ENCODE peak calls at places on chromosomes 12 and 14, in five cellular contexts. Y is esophagus squamous epithelium; S is cardiac muscle cell; I is CD8-positive, alpha-beta memory T cell; B is uterus. A is an unnamed sample.
A peak's percentile ranks its signal among the peaks of the same experiment; 100 is the strongest.

GRCh38 chr12:87820524-87821194 is 208.5 kb downstream of the C12orf50 start:
- DNase-seq in Y (no peak), S (no peak), I (no peak), B (no peak), A (no peak)

GRCh38 chr14:20823859-20824258 is 21.2 kb upstream of the RNASE1 start:
- DNase-seq in Y (no peak), S (no peak), I (no peak), B (no peak), A (no peak)

GRCh38 chr12:93154753-93155475 is 222.8 kb upstream of the NUDT4 start:
- DNase-seq in Y (no peak), S (no peak), I (no peak), B (no peak), A (no peak)

GRCh38 chr14:80047761-80048160 is 163.5 kb downstream of the DIO2 start:
- DNase-seq in Y (no peak), S (peak; percentile 4), I (no peak), B (no peak), A (no peak)

GRCh38 chr14:54617467-54617866 is 50.5 kb downstream of the SAMD4A start:
- DNase-seq in Y (no peak), S (no peak), I (no peak), B (no peak), A (no peak)

GRCh38 chr12:87444039-87444438 is 585.2 kb downstream of the C12orf50 start:
- DNase-seq in Y (no peak), S (no peak), I (no peak), B (no peak), A (no peak)

GRCh38 chr12:46266382-46266791 is 2.5 kb downstream of the SLC38A1 start:
- DNase-seq in Y (no peak), S (no peak), I (no peak), B (peak; percentile 22), A (peak; percentile 80)

GRCh38 chr14:67704018-67704417 is 2.3 kb downstream of the RDH12 start:
- DNase-seq in Y (no peak), S (no peak), I (no peak), B (no peak), A (no peak)

GRCh38 chr14:71668942-71669341 is 263.3 kb upstream of the RGS6 start:
- DNase-seq in Y (no peak), S (no peak), I (no peak), B (no peak), A (no peak)

GRCh38 chr12:54017027-54017788 is 8.4 kb downstream of the HOXC8 start:
- DNase-seq in Y (no peak), S (no peak), I (no peak), B (no peak), A (no peak)

GRCh38 chr12:65192963-65193516 is 23.7 kb downstream of the LEMD3 start:
- DNase-seq in Y (no peak), S (no peak), I (no peak), B (no peak), A (no peak)

GRCh38 chr14:68961781-68962584 is 17.1 kb downstream of the ACTN1 start:
- DNase-seq in Y (no peak), S (no peak), I (no peak), B (peak; percentile 80), A (no peak)

GRCh38 chr12:124115496-124115895 is 142.5 kb downstream of the ZNF664 start:
- DNase-seq in Y (no peak), S (no peak), I (no peak), B (no peak), A (no peak)

GRCh38 chr14:91009501-91010152 is 50.8 kb downstream of the RPS6KA5 start:
- DNase-seq in Y (no peak), S (no peak), I (no peak), B (no peak), A (no peak)

GRCh38 chr14:22977684-22978486 is 4.5 kb downstream of the AJUBA start:
- DNase-seq in Y (no peak), S (peak; percentile 87), I (no peak), B (peak; percentile 82), A (no peak)

GRCh38 chr12:49794021-49794420 is 34.2 kb downstream of the NCKAP5L start:
- DNase-seq in Y (no peak), S (no peak), I (no peak), B (no peak), A (no peak)

GRCh38 chr12:61302282-61302681 is 957.9 kb upstream of the USP15 start:
- DNase-seq in Y (no peak), S (no peak), I (no peak), B (no peak), A (no peak)

GRCh38 chr14:23182372-23183014 is 967 bp downstream of the SLC7A8 start:
- DNase-seq in Y (no peak), S (peak; percentile 61), I (peak; percentile 9), B (peak; percentile 71), A (no peak)

GRCh38 chr12:2794261-2794735 is 472 bp upstream of the FKBP4 start:
- DNase-seq in Y (no peak), S (no peak), I (peak; percentile 9), B (no peak), A (peak; percentile 20)

GRCh38 chr12:16524378-16524777 is 81.6 kb downstream of the LMO3 start:
- DNase-seq in Y (no peak), S (no peak), I (no peak), B (no peak), A (no peak)

GRCh38 chr14:54901380-54902142 is 1.1 kb downstream of the GCH1 start:
- DNase-seq in Y (no peak), S (no peak), I (peak; percentile 11), B (no peak), A (peak; percentile 10)

GRCh38 chr12:91109148-91109564 is 2.1 kb downstream of the LUM start:
- DNase-seq in Y (no peak), S (peak; percentile 73), I (no peak), B (peak; percentile 81), A (no peak)

DNA sequence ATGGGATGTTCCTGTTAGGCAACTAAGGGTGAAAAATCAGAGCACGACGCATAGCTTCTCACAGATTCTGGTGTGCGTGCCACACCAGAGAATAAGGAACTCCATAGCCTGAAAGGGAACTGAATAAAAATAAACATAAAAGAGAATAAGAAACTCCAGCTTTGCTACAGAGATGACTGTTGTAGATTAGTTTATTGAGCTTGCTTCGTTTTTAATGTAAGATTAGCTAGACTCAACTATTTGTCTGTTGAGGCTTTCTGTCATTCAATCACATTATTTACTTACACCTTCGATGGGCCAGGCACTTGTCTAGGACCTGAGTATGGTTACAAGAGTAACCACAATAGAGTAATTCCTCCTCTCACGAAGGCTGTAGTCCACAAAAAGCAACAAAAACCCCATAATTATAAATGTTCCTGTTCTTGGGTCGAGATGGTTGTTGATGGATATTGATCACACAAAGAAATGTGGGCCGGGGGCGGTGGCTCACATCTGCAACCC is 807 bp upstream of the ZCCHC8 start:
- DNase-seq in Y (no peak), S (no peak), I (no peak), B (no peak), A (no peak)
- H3K4me3 ChIP-seq in Y (peak overlapping the region; percentile 70), S (no peak overlapping the region), I (peak overlapping the region; percentile 97), B (no peak overlapping the region), A (peak overlapping the region; percentile 80)

DNA sequence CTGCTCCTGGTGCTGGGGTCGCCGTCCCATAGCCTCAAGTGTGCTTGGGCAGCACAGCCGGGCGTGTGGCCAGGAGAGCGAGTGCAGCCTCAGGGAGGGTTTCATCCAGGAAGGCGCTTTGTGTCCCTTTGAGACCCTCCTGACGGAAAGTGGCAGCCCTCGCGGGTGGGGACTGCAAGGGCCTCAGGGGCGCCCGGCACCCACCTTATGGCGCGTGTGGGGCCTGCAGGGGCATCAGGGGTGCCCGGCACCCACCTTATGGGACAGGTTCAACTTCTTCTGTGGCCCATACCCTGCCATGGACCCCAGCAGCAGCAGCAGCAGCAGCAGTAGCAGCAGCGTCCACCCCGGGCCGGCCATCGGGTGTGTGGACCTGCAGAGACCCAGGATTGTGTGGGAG is 4.5 kb downstream of the LRCOL1 start:
- DNase-seq in Y (no peak), S (no peak), I (no peak), B (no peak), A (no peak)
- H3K4me1 ChIP-seq in Y (peaks cover 3% of the 10 kb centered on the region), S (no peaks in the 10 kb centered on the region), I (no peaks in the 10 kb centered on the region), B (no peaks in the 10 kb centered on the region), A (no peaks in the 10 kb centered on the region)

GRCh38 chr14:106083082-106083481 is 556.7 kb downstream of the TMEM121 start:
- DNase-seq in Y (no peak), S (no peak), I (no peak), B (no peak), A (no peak)

GRCh38 chr14:106080922-106081321 is 554.5 kb downstream of the TMEM121 start:
- DNase-seq in Y (no peak), S (no peak), I (no peak), B (no peak), A (no peak)
- H3K9me3 ChIP-seq in Y (no peaks in the 10 kb centered on the region), S (no peaks in the 10 kb centered on the region), I (no peaks in the 10 kb centered on the region), B (no peaks in the 10 kb centered on the region), A (no peaks in the 10 kb centered on the region)

DNA sequence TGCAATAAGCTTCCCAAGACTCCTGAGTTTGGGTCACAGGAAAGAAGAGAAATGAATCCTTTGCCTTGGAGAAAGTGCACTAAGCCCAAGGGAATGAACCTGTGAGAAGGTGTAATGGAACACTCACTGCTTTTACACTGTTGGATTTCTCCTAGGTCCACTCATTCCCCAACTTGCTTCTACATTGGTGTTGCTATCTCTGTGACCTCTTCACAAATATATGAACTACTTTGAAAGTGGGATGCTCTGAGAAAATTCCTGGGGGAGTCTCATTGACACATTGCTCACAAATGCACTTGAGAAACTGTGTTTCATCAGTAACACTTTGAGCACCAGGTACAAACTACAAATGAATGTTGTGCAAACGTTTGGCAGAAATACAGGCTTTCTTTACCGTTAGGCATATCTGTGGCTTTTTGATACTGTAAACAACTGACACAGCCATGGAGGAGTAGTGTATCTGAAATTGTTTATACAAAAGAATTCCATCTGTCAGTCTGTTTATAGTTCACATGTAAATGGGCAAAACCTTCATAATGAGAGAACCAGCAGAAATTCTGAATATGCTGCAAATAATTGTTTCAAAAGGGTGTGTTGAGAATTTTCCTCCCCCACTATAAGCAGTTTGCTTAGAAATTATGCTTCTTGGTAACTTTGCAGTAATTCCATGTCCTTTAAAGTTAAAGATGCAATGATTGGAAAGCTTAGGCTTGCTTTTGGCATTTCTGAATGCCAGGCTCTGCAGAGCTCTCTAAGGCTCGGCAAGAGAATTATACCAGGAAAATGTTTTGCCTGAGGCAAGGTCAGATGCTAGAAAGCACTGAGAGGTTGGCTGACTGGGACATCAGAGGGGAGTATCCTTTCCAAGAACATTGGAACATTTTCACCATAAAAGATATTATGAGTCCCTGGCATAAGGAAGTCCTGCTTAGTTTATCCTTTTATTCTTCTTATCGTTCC is 348.5 kb upstream of the DDHD1 start:
- DNase-seq in Y (no peak), S (no peak), I (no peak), B (no peak), A (no peak)
- H3K4me3 ChIP-seq in Y (no peak overlapping the region), S (no peak overlapping the region), I (no peak overlapping the region), B (no peak overlapping the region), A (no peak overlapping the region)